ENCODE peak calls at places on chromosomes 5 and 9, in eight cellular contexts. W, K, S, X, G, P, F and M are unnamed samples.

GRCh38 chr5:8081179-8081578 is 212.2 kb downstream of the MTRR start:
- DNase-seq in W (no peak), K (no peak), S (no peak), X (no peak), G (no peak), P (no peak), F (no peak), M (no peak)

GRCh38 chr9:85569988-85570387 is 171.8 kb downstream of the AGTPBP1 start:
- DNase-seq in W (peak), K (no peak), S (no peak), X (no peak), G (no peak), P (no peak), F (no peak), M (no peak)

GRCh38 chr9:136264803-136265405 is 19.3 kb upstream of the QSOX2 start:
- DNase-seq in W (no peak), K (no peak), S (no peak), X (no peak), G (no peak), P (no peak), F (no peak), M (no peak)

GRCh38 chr5:74020488-74020887 is 394.5 kb downstream of the ARHGEF28 start:
- DNase-seq in W (no peak), K (peak), S (no peak), X (no peak), G (no peak), P (no peak), F (no peak), M (no peak)

GRCh38 chr5:82784521-82784920 is 292.7 kb downstream of the TMEM167A start:
- DNase-seq in W (peak), K (no peak), S (no peak), X (no peak), G (no peak), P (no peak), F (no peak), M (no peak)

GRCh38 chr5:96008487-96008886 is 46.8 kb upstream of the ELL2 start:
- DNase-seq in W (no peak), K (no peak), S (no peak), X (no peak), G (no peak), P (no peak), F (no peak), M (no peak)

GRCh38 chr5:147403659-147404640 is 105.9 kb downstream of the DPYSL3 start:
- DNase-seq in W (peak), K (no peak), S (no peak), X (peak), G (peak), P (no peak), F (no peak), M (no peak)

GRCh38 chr9:130957451-130958203 is 18.6 kb upstream of the FIBCD1 start:
- DNase-seq in W (no peak), K (no peak), S (no peak), X (no peak), G (no peak), P (no peak), F (no peak), M (no peak)

GRCh38 chr9:131554865-131555351 is 9.6 kb downstream of the PRRT1B start:
- DNase-seq in W (no peak), K (no peak), S (no peak), X (no peak), G (no peak), P (no peak), F (no peak), M (no peak)

GRCh38 chr9:121568541-121569265 is 69.1 kb upstream of the GGTA1 start:
- DNase-seq in W (no peak), K (no peak), S (no peak), X (no peak), G (no peak), P (no peak), F (no peak), M (no peak)

GRCh38 chr9:6931913-6932312 is 174.1 kb downstream of the KDM4C start:
- DNase-seq in W (peak), K (no peak), S (no peak), X (no peak), G (no peak), P (no peak), F (no peak), M (no peak)

GRCh38 chr5:65290677-65291076 is 191.0 kb downstream of the ADAMTS6 start:
- DNase-seq in W (no peak), K (no peak), S (no peak), X (no peak), G (no peak), P (no peak), F (no peak), M (no peak)

GRCh38 chr9:137550958-137551655 is 572 bp upstream of the MRPL41 start:
- DNase-seq in W (peak), K (peak), S (no peak), X (peak), G (peak), P (peak), F (no peak), M (peak)

GRCh38 chr9:90855208-90856000 is 53.8 kb downstream of the SYK start:
- DNase-seq in W (no peak), K (peak), S (no peak), X (no peak), G (no peak), P (no peak), F (no peak), M (no peak)

GRCh38 chr5:112697301-112697700 is 40.4 kb upstream of the APC start:
- DNase-seq in W (no peak), K (no peak), S (no peak), X (no peak), G (no peak), P (no peak), F (no peak), M (no peak)

GRCh38 chr5:38466444-38467189 is 89.8 kb downstream of the LIFR start:
- DNase-seq in W (no peak), K (peak), S (no peak), X (no peak), G (no peak), P (no peak), F (peak), M (no peak)

GRCh38 chr5:72347801-72348305 is 27.7 kb downstream of the PTCD2 start:
- DNase-seq in W (peak), K (no peak), S (no peak), X (no peak), G (peak), P (no peak), F (no peak), M (no peak)

GRCh38 chr5:179766021-179766725 is 27.6 kb upstream of the LTC4S start:
- DNase-seq in W (no peak), K (no peak), S (no peak), X (peak), G (no peak), P (no peak), F (no peak), M (no peak)

GRCh38 chr5:8848997-8849585 is 696.8 kb downstream of the SEMA5A start:
- DNase-seq in W (peak), K (no peak), S (no peak), X (no peak), G (no peak), P (no peak), F (no peak), M (no peak)

GRCh38 chr5:4130819-4131218 is 535.2 kb downstream of the IRX1 start:
- DNase-seq in W (no peak), K (no peak), S (no peak), X (no peak), G (no peak), P (no peak), F (no peak), M (no peak)

GRCh38 chr9:79719989-79720388 is 148.2 kb downstream of the TLE4 start:
- DNase-seq in W (no peak), K (no peak), S (no peak), X (no peak), G (no peak), P (no peak), F (no peak), M (peak)

GRCh38 chr5:64900618-64901017 is 131.9 kb downstream of the CWC27 start:
- DNase-seq in W (peak), K (no peak), S (no peak), X (no peak), G (no peak), P (no peak), F (no peak), M (no peak)

GRCh38 chr9:3830296-3830695 is 304.5 kb upstream of the RFX3 start:
- DNase-seq in W (peak), K (no peak), S (no peak), X (no peak), G (no peak), P (no peak), F (no peak), M (peak)

GRCh38 chr5:167352801-167353200 is 938.6 kb upstream of the WWC1 start:
- DNase-seq in W (no peak), K (no peak), S (no peak), X (no peak), G (no peak), P (no peak), F (no peak), M (peak)

GRCh38 chr5:120624021-120624563 is 160.0 kb downstream of the PRR16 start:
- DNase-seq in W (peak), K (no peak), S (no peak), X (no peak), G (no peak), P (no peak), F (no peak), M (no peak)
- H3K4me3 ChIP-seq in W (no peak), K (no peak), S (no peak), X (no peak), G (no peak), P (no peak), F (no peak), M (no peak)

GRCh38 chr9:97638666-97639065 is 5.0 kb downstream of the NCBP1 start:
- DNase-seq in W (no peak), K (no peak), S (peak), X (no peak), G (peak), P (no peak), F (no peak), M (no peak)
- H3K4me3 ChIP-seq in W (no peak), K (no peak), S (no peak), X (no peak), G (no peak), P (no peak), F (no peak), M (no peak)

DNA sequence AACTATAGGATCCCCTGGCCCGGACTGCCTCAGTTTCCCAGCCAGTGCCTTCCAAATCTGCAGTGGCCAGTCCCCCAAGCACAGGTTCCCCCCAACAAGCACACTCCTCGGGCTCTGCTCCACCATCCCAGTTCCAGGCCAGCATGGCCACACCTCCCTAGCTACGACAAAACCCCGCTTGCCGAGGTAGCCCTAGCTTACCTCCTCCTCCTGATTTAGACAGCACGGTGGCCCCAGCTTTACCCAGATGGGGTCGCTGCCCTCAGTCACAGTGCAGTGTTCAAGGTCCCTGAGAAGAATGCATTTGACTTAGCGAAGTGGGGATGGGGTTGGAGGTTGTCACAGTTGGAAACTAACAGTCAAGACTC is 40.8 kb upstream of the GARNL3 start:
- DNase-seq in W (no peak), K (no peak), S (no peak), X (no peak), G (no peak), P (no peak), F (no peak), M (no peak)
- H3K4me3 ChIP-seq in W (no peak), K (peak), S (peak), X (peak), G (peak), P (peak), F (peak), M (peak)

GRCh38 chr5:139664727-139665351 is 16.7 kb downstream of the CXXC5 start:
- DNase-seq in W (no peak), K (peak), S (no peak), X (no peak), G (no peak), P (no peak), F (no peak), M (no peak)

GRCh38 chr5:139664273-139664693 is 16.1 kb downstream of the CXXC5 start:
- DNase-seq in W (no peak), K (peak), S (peak), X (no peak), G (no peak), P (no peak), F (no peak), M (no peak)

GRCh38 chr5:139667001-139667729 is 19.0 kb downstream of the CXXC5 start:
- DNase-seq in W (no peak), K (no peak), S (peak), X (no peak), G (no peak), P (no peak), F (no peak), M (no peak)

GRCh38 chr5:139666551-139666950 is 18.4 kb downstream of the CXXC5 start:
- DNase-seq in W (no peak), K (no peak), S (peak), X (no peak), G (no peak), P (no peak), F (no peak), M (no peak)

DNA sequence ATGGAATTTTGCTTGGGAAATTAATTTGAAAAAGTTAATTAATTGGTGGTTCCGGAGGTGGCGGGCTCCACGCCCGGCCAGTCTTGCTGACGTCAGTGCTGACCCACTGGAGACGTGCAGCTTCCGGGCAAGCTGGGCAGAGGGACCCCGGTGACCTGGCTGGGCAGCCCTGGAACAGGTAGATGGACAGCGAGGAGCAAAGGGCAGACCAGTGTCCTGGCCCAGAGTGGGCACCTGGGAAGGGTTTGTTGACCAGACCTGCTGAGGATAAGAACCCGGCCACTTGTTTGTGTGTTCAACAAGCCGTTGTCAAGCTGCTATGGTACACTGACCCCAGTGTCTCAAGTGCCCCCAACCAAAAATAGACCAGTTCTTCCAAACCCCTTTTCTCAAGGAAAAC is 17.5 kb downstream of the CXXC5 start:
- DNase-seq in W (no peak), K (peak), S (no peak), X (no peak), G (no peak), P (no peak), F (no peak), M (no peak)
- H3K4me3 ChIP-seq in W (no peak), K (no peak), S (no peak), X (no peak), G (no peak), P (no peak), F (no peak), M (no peak)

GRCh38 chr5:36447776-36448175 is 146.1 kb upstream of the RANBP3L start:
- DNase-seq in W (peak), K (no peak), S (no peak), X (no peak), G (no peak), P (no peak), F (no peak), M (no peak)

GRCh38 chr5:36443941-36444340 is 142.2 kb upstream of the RANBP3L start:
- DNase-seq in W (no peak), K (no peak), S (no peak), X (no peak), G (no peak), P (peak), F (no peak), M (no peak)

GRCh38 chr5:36442352-36442751 is 140.7 kb upstream of the RANBP3L start:
- DNase-seq in W (peak), K (no peak), S (no peak), X (no peak), G (no peak), P (peak), F (no peak), M (no peak)

GRCh38 chr5:36442796-36443195 is 141.1 kb upstream of the RANBP3L start:
- DNase-seq in W (peak), K (no peak), S (no peak), X (no peak), G (no peak), P (no peak), F (no peak), M (no peak)

GRCh38 chr5:36444582-36444999 is 142.9 kb upstream of the RANBP3L start:
- DNase-seq in W (peak), K (no peak), S (no peak), X (no peak), G (no peak), P (no peak), F (peak), M (no peak)
- H3K4me3 ChIP-seq in W (no peak), K (no peak), S (no peak), X (no peak), G (no peak), P (no peak), F (no peak), M (no peak)

GRCh38 chr5:51389326-51389581 is 6.0 kb downstream of the ISL1 start:
- DNase-seq in W (no peak), K (no peak), S (no peak), X (no peak), G (no peak), P (no peak), F (no peak), M (no peak)

GRCh38 chr5:51387854-51388320 is 4.6 kb downstream of the ISL1 start:
- DNase-seq in W (no peak), K (no peak), S (no peak), X (no peak), G (no peak), P (no peak), F (no peak), M (peak)

GRCh38 chr5:51388488-51389325 is 5.5 kb downstream of the ISL1 start:
- DNase-seq in W (no peak), K (no peak), S (no peak), X (no peak), G (no peak), P (no peak), F (no peak), M (no peak)

GRCh38 chr5:51391175-51391574 is 7.9 kb downstream of the ISL1 start:
- DNase-seq in W (no peak), K (no peak), S (no peak), X (no peak), G (no peak), P (no peak), F (no peak), M (no peak)

DNA sequence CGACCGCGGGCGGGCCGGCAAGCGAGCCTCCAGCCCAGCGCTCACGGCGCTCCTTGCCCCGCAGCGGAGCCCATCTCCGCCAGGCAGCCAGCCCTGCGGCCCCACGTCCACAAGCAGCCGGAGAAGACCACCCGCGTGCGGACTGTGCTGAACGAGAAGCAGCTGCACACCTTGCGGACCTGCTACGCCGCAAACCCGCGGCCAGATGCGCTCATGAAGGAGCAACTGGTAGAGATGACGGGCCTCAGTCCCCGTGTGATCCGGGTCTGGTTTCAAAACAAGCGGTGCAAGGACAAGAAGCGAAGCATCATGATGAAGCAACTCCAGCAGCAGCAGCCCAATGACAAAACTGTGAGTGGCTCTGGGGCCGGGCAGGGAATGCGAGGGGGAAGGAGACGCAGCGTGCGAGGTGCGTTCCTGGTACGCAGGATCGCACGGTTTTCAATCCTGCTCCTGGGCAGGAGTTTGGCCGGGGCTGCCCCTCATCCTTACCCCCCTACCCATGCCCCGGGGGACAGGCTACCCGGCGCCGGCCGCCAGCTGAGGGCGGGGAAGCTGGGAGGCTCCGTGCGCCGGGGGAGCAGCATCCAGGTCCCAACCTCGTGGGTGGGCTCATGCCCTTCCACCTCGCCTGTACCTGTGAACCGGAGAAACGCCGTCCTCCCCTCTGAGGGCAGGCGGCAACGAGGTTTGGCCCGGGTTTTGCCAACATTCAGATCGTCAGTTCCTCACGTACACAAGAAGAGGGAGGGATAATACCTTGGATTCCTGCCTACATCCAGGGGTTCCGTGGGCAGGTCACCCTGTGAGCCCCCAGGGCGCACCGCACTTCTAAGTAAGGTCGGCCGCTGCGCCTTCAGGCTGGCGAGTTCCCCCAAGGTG is 6.6 kb downstream of the ISL1 start:
- DNase-seq in W (no peak), K (no peak), S (no peak), X (no peak), G (no peak), P (no peak), F (no peak), M (no peak)
- H3K4me3 ChIP-seq in W (peak), K (no peak), S (no peak), X (no peak), G (no peak), P (no peak), F (no peak), M (no peak)

GRCh38 chr5:41932770-41933169 is 7.7 kb downstream of the FBXO4 start:
- DNase-seq in W (peak), K (no peak), S (no peak), X (no peak), G (no peak), P (no peak), F (no peak), M (no peak)
- H3K4me3 ChIP-seq in W (no peak), K (no peak), S (no peak), X (no peak), G (no peak), P (no peak), F (no peak), M (no peak)